ENCODE peak calls at places on chromosomes 12 and 14, in seven cellular contexts. J is tibial nerve, M is testis, P is left lung, B is GM12878, O is astrocyte of the spinal cord, G is left ventricle myocardium inferior. K is an unnamed sample.

GRCh38 chr12:62259311-62259992 is 752 bp upstream of the USP15 start:
- DNase-seq in J (no peak), M (no peak), P (no peak), B (no peak), O (no peak), G (no peak), K (no peak)

GRCh38 chr14:103928011-103928890 is at the start of gene TDRD9:
- DNase-seq in J (no peak), M (peak), P (no peak), B (no peak), O (no peak), G (no peak), K (no peak)

GRCh38 chr14:103185051-103186027 is 62.1 kb downstream of the TNFAIP2 start:
- DNase-seq in J (no peak), M (no peak), P (no peak), B (no peak), O (peak), G (no peak), K (peak)

GRCh38 chr12:115638753-115639666 is 638.5 kb downstream of the MED13L start:
- DNase-seq in J (no peak), M (no peak), P (no peak), B (no peak), O (no peak), G (no peak), K (no peak)

GRCh38 chr12:49643135-49643534 is 19.8 kb downstream of the PRPF40B start:
- DNase-seq in J (no peak), M (no peak), P (no peak), B (no peak), O (no peak), G (no peak), K (no peak)

GRCh38 chr14:95234426-95234825 is 77.1 kb upstream of the DICER1 start:
- DNase-seq in J (no peak), M (no peak), P (no peak), B (no peak), O (no peak), G (no peak), K (no peak)

GRCh38 chr12:67747869-67748760 is 99.6 kb downstream of the DYRK2 start:
- DNase-seq in J (no peak), M (no peak), P (no peak), B (no peak), O (peak), G (no peak), K (no peak)

GRCh38 chr14:36383674-36384421 is 63.4 kb upstream of the MBIP start:
- DNase-seq in J (no peak), M (no peak), P (peak), B (no peak), O (no peak), G (peak), K (no peak)

GRCh38 chr12:65302891-65303290 is 24.4 kb downstream of the MSRB3 start:
- DNase-seq in J (no peak), M (no peak), P (no peak), B (no peak), O (no peak), G (no peak), K (no peak)

GRCh38 chr14:61113561-61113960 is 132.5 kb downstream of the SLC38A6 start:
- DNase-seq in J (no peak), M (no peak), P (no peak), B (no peak), O (no peak), G (no peak), K (no peak)

GRCh38 chr12:13171921-13172859 is 24.3 kb upstream of the EMP1 start:
- DNase-seq in J (no peak), M (no peak), P (no peak), B (no peak), O (no peak), G (no peak), K (peak)

GRCh38 chr14:53365516-53366130 is 212.5 kb upstream of the DDHD1 start:
- DNase-seq in J (no peak), M (no peak), P (no peak), B (no peak), O (peak), G (no peak), K (no peak)

GRCh38 chr12:109949089-109949488 is 47.1 kb downstream of the GIT2 start:
- DNase-seq in J (no peak), M (peak), P (no peak), B (no peak), O (peak), G (no peak), K (no peak)

GRCh38 chr14:101027966-101028365 is 124.4 kb upstream of the RTL1 start:
- DNase-seq in J (no peak), M (no peak), P (no peak), B (no peak), O (no peak), G (no peak), K (no peak)

GRCh38 chr12:11725616-11726015 is 76.1 kb downstream of the ETV6 start:
- DNase-seq in J (no peak), M (no peak), P (no peak), B (no peak), O (no peak), G (no peak), K (no peak)

GRCh38 chr12:91397866-91398532 is 215.4 kb upstream of the DCN start:
- DNase-seq in J (no peak), M (no peak), P (no peak), B (no peak), O (no peak), G (no peak), K (no peak)

GRCh38 chr14:75041613-75042012 is 9.7 kb downstream of the MLH3 start:
- DNase-seq in J (no peak), M (no peak), P (no peak), B (no peak), O (no peak), G (no peak), K (no peak)

GRCh38 chr12:110116623-110117022 is 7.5 kb upstream of the IFT81 start:
- DNase-seq in J (no peak), M (no peak), P (no peak), B (no peak), O (no peak), G (no peak), K (no peak)

GRCh38 chr14:24146978-24147760 is at the start of gene RNF31:
- DNase-seq in J (peak), M (peak), P (peak), B (peak), O (peak), G (peak), K (peak)

GRCh38 chr14:60183724-60184596 is 18.8 kb upstream of the DHRS7 start:
- DNase-seq in J (no peak), M (no peak), P (no peak), B (no peak), O (peak), G (no peak), K (no peak)

GRCh38 chr12:13559318-13559978 is 362.9 kb downstream of the EMP1 start:
- DNase-seq in J (no peak), M (no peak), P (no peak), B (no peak), O (no peak), G (no peak), K (no peak)

GRCh38 chr14:21106191-21106505 is 5.3 kb downstream of the TMEM253 start:
- DNase-seq in J (no peak), M (no peak), P (no peak), B (no peak), O (no peak), G (no peak), K (no peak)

GRCh38 chr14:28515571-28515970 is 251.0 kb upstream of the FOXG1 start:
- DNase-seq in J (no peak), M (no peak), P (no peak), B (no peak), O (peak), G (no peak), K (no peak)

GRCh38 chr12:108814462-108815211 is 42.7 kb downstream of the SSH1 start:
- DNase-seq in J (no peak), M (no peak), P (no peak), B (no peak), O (no peak), G (no peak), K (no peak)

GRCh38 chr14:89765346-89765745 is 189.2 kb downstream of the EFCAB11 start:
- DNase-seq in J (no peak), M (no peak), P (no peak), B (no peak), O (no peak), G (no peak), K (no peak)

GRCh38 chr14:102317564-102318248 is 1.8 kb upstream of the ZNF839 start:
- DNase-seq in J (no peak), M (peak), P (no peak), B (no peak), O (no peak), G (peak), K (no peak)

GRCh38 chr12:79927772-79928474 is 7.0 kb downstream of the PPP1R12A start:
- DNase-seq in J (no peak), M (no peak), P (no peak), B (peak), O (no peak), G (no peak), K (peak)

GRCh38 chr12:38892090-38892786 is 13.2 kb downstream of the CPNE8 start:
- DNase-seq in J (no peak), M (no peak), P (no peak), B (no peak), O (no peak), G (no peak), K (no peak)

GRCh38 chr12:76719171-76719631 is 44.7 kb upstream of the ZDHHC17 start:
- DNase-seq in J (no peak), M (no peak), P (no peak), B (no peak), O (no peak), G (no peak), K (no peak)

GRCh38 chr12:23039834-23040233 is 414.9 kb downstream of the ETNK1 start:
- DNase-seq in J (no peak), M (no peak), P (no peak), B (no peak), O (peak), G (no peak), K (no peak)

GRCh38 chr12:22986997-22987396 is 362.0 kb downstream of the ETNK1 start:
- DNase-seq in J (no peak), M (no peak), P (no peak), B (no peak), O (no peak), G (no peak), K (no peak)

GRCh38 chr12:52585001-52585400 is 11.4 kb upstream of the KRT74 start:
- DNase-seq in J (no peak), M (no peak), P (no peak), B (no peak), O (no peak), G (no peak), K (no peak)

GRCh38 chr14:79578470-79578869 is 632.8 kb downstream of the DIO2 start:
- DNase-seq in J (no peak), M (no peak), P (no peak), B (no peak), O (peak), G (no peak), K (no peak)

GRCh38 chr14:56379956-56380355 is 199.6 kb upstream of the TMEM260 start:
- DNase-seq in J (no peak), M (no peak), P (no peak), B (no peak), O (peak), G (no peak), K (no peak)

GRCh38 chr14:61471297-61471980 is 150.1 kb downstream of the PRKCH start:
- DNase-seq in J (no peak), M (no peak), P (no peak), B (no peak), O (no peak), G (no peak), K (no peak)

GRCh38 chr12:111312708-111313107 is 56.2 kb downstream of the PHETA1 start:
- DNase-seq in J (no peak), M (no peak), P (no peak), B (no peak), O (no peak), G (no peak), K (no peak)

GRCh38 chr12:64943686-64944085 is 119.2 kb downstream of the TBC1D30 start:
- DNase-seq in J (no peak), M (no peak), P (no peak), B (no peak), O (peak), G (no peak), K (no peak)

GRCh38 chr12:20370001-20370381 is 1.7 kb downstream of the PDE3A start:
- DNase-seq in J (no peak), M (peak), P (no peak), B (no peak), O (peak), G (peak), K (no peak)

GRCh38 chr12:20368653-20369163 is 371 bp downstream of the PDE3A start:
- DNase-seq in J (no peak), M (peak), P (no peak), B (no peak), O (peak), G (peak), K (no peak)

GRCh38 chr12:20369164-20370000 is 1.0 kb downstream of the PDE3A start:
- DNase-seq in J (peak), M (peak), P (peak), B (no peak), O (peak), G (peak), K (no peak)

GRCh38 chr12:20372326-20373097 is 4.2 kb downstream of the PDE3A start:
- DNase-seq in J (no peak), M (no peak), P (no peak), B (no peak), O (no peak), G (no peak), K (no peak)

GRCh38 chr12:20370841-20371240 is 2.5 kb downstream of the PDE3A start:
- DNase-seq in J (no peak), M (no peak), P (no peak), B (no peak), O (no peak), G (no peak), K (no peak)
- H3K4me3 ChIP-seq in J (peak), M (no peak), P (peak), B (no peak), O (peak), G (peak), K (no peak)

GRCh38 chr12:57525615-57526383 is 3.2 kb downstream of the MBD6 start:
- DNase-seq in J (no peak), M (no peak), P (no peak), B (no peak), O (no peak), G (no peak), K (no peak)
- H3K4me3 ChIP-seq in J (no peak), M (no peak), P (no peak), B (no peak), O (no peak), G (no peak), K (no peak)

GRCh38 chr12:87127272-87127671 is 871.1 kb upstream of the MGAT4C start:
- DNase-seq in J (no peak), M (no peak), P (no peak), B (no peak), O (peak), G (no peak), K (no peak)
- H3K4me3 ChIP-seq in J (no peak), M (no peak), P (no peak), B (no peak), O (no peak), G (no peak), K (no peak)

GRCh38 chr14:52328286-52328685 is 14.2 kb downstream of the PTGER2 start:
- DNase-seq in J (no peak), M (no peak), P (no peak), B (no peak), O (peak), G (no peak), K (no peak)
- H3K4me3 ChIP-seq in J (no peak), M (no peak), P (no peak), B (no peak), O (no peak), G (no peak), K (no peak)

DNA sequence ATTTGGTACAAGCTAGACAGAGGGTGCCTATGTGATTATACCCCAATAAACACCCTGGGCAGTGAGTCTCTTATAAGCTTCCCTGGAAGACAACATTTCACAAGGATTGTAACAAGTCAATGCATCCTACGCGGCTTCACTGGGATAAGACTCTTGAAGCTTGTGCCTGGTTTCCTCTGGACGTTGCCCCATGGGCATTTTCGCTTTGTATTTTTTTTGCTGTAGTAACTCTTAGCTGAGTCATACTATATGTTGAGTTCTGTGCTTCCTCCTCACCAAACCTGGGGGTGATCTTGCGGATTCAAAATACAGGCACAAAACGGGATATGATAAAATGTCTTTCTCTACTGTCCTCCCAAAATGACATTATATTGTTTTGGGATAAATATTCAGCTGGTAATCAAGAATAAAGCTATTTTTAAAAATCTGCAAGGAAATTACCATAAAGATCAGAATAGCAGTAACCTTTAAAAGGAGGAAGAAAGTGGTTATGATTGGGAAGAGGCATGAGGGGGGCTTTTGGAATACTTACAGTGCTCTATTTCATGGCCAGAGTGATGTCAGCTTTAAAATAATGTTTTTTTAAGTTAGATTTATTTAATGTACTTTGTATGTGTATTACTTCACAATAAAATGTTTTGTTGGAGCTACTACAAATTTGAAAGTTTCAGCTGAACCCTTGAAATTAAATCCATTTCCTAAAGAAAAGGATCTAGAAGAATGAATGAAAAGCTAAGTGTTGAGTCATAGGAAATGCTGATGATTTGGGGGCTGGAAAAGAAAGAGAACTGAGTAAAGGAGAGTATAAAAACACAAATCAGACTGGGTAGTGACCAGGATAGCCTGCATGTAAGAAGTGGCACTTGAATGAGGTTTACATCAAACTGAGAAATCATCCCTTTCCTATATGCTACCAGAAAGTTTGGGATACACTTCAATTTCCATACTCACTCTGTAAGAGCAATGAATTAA is 14.7 kb downstream of the BTBD7 start:
- DNase-seq in J (no peak), M (no peak), P (no peak), B (no peak), O (peak), G (no peak), K (no peak)
- H3K4me3 ChIP-seq in J (no peak), M (no peak), P (no peak), B (no peak), O (no peak), G (no peak), K (no peak)

GRCh38 chr12:7060353-7060954 is at the start of gene C1S:
- DNase-seq in J (peak), M (peak), P (peak), B (no peak), O (peak), G (peak), K (no peak)

GRCh38 chr12:7058850-7059249 is 1.7 kb upstream of the C1S start:
- DNase-seq in J (no peak), M (no peak), P (no peak), B (no peak), O (no peak), G (no peak), K (no peak)

GRCh38 chr12:7059780-7060179 is 738 bp upstream of the C1S start:
- DNase-seq in J (no peak), M (no peak), P (no peak), B (no peak), O (no peak), G (no peak), K (no peak)

GRCh38 chr12:7061138-7061537 is 620 bp downstream of the C1S start:
- DNase-seq in J (no peak), M (no peak), P (no peak), B (no peak), O (no peak), G (no peak), K (no peak)

DNA sequence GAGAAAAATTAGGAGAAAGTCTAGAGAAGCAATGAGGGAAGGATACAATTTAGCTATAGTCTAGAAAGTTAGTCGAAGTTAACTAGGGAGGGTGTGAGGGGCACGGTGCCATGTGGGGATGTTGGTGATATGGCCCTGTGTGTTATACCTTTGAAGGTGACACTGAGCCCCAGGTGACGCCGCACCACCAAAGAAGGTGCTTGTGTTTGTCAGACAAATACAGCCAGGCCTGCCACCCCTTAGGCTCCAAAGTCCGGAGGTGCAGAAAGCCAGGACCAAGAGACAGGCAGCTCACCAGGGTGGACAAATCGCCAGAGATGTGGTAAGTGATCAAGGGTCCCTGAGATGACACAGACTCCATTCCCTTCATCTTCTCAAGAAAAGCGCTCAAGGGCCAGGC is 1.1 kb downstream of the C1S start:
- DNase-seq in J (no peak), M (no peak), P (no peak), B (no peak), O (no peak), G (no peak), K (no peak)
- H3K4me3 ChIP-seq in J (peak), M (peak), P (peak), B (no peak), O (no peak), G (peak), K (no peak)

DNA sequence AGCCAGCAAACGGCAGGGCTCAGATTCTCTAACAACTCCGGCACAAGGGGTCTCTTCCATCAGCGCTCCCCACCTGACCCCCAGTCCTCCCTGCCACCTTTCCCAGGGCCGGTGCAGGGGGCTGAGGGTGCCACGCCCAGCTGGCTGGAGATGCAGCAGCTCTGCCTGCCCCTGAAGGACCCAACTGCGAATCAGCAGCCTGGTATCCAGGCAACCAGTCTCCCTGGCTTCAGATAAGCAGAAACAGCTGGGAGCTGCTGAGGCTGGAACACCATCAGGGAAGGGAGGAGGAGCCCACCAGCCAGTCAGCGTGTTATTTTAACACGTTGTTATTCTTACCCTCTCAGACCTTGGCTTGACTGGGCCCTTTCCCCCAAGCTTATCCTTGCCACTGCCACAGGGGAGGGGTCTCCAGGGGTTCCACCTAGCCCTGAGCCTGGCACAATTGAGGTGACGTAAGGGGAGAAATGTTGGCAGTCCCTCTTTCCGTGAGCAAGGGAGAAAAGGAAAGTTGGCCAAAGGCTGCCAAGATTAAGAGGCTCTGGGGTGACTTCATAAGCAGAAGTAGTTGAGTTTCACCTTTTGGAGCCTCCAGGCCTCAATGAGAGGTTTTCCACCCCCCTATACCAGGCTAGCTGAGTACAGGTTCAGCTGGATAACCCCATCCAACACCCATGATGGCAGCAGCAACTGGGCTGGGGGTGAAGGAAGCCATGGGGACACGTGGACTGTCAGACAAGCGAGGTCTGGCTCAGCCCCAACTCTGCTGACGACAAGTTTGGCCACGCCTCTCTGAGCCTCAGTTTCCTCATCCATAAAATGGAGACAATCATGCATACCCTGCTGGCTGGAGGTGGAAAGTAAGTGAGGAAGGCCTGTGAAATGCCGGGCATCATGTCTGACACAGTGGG is 91.1 kb downstream of the IRF2BPL start:
- DNase-seq in J (no peak), M (peak), P (no peak), B (no peak), O (peak), G (peak), K (no peak)
- H3K4me3 ChIP-seq in J (no peak), M (no peak), P (no peak), B (no peak), O (no peak), G (no peak), K (no peak)

K was measured in GM12864.